ENCODE peak calls at places on chromosomes 16 and 17, in seven cellular contexts. G is IMR-90, C is HepG2, L is A549, V is PC-9, Z is neural progenitor cell, J is MM.1S. S is an unnamed sample.

GRCh38 chr16:16139061-16139460 is 84.2 kb downstream of the ABCC6 start:
- DNase-seq in G (no peak), C (no peak), L (no peak), V (no peak), Z (no peak), J (no peak), S (no peak)

GRCh38 chr17:350706-351435 is 1.7 kb downstream of the RPH3AL start:
- DNase-seq in G (no peak), C (peak), L (peak), V (peak), Z (no peak), J (no peak), S (no peak)

GRCh38 chr16:4410335-4411075 is 5.9 kb downstream of the CORO7 start:
- DNase-seq in G (peak), C (no peak), L (no peak), V (no peak), Z (no peak), J (no peak), S (no peak)

GRCh38 chr17:81978901-81979298 is 1.5 kb downstream of the ASPSCR1 start:
- DNase-seq in G (no peak), C (no peak), L (no peak), V (no peak), Z (no peak), J (no peak), S (no peak)

GRCh38 chr17:82840431-82840831 is 609 bp upstream of the ZNF750 start:
- DNase-seq in G (no peak), C (no peak), L (no peak), V (no peak), Z (peak), J (no peak), S (no peak)

GRCh38 chr17:18247613-18248001 is 10.9 kb downstream of the FLII start:
- DNase-seq in G (no peak), C (no peak), L (no peak), V (no peak), Z (no peak), J (no peak), S (no peak)

GRCh38 chr17:64275016-64275415 is 12.0 kb upstream of the TEX2 start:
- DNase-seq in G (no peak), C (no peak), L (no peak), V (no peak), Z (no peak), J (no peak), S (no peak)

GRCh38 chr16:84411768-84412167 is 43.4 kb downstream of the ATP2C2 start:
- DNase-seq in G (no peak), C (no peak), L (no peak), V (no peak), Z (no peak), J (no peak), S (no peak)

GRCh38 chr16:15775209-15775608 is 81.6 kb downstream of the MYH11 start:
- DNase-seq in G (peak), C (no peak), L (peak), V (no peak), Z (no peak), J (no peak), S (peak)

GRCh38 chr17:15955793-15956541 is 11.0 kb downstream of the ADORA2B start:
- DNase-seq in G (no peak), C (no peak), L (no peak), V (no peak), Z (peak), J (no peak), S (no peak)

GRCh38 chr16:997440-998051 is 16.0 kb downstream of the SOX8 start:
- DNase-seq in G (peak), C (no peak), L (peak), V (peak), Z (peak), J (no peak), S (no peak)

GRCh38 chr16:57994778-57995177 is 5.7 kb downstream of the ZNF319 start:
- DNase-seq in G (peak), C (peak), L (no peak), V (peak), Z (peak), J (peak), S (peak)

GRCh38 chr16:68760671-68761275 is 23.7 kb downstream of the CDH1 start:
- DNase-seq in G (peak), C (peak), L (peak), V (peak), Z (no peak), J (peak), S (peak)

GRCh38 chr17:79955961-79956735 is 79.5 kb downstream of the TBC1D16 start:
- DNase-seq in G (no peak), C (no peak), L (no peak), V (no peak), Z (no peak), J (no peak), S (no peak)

DNA sequence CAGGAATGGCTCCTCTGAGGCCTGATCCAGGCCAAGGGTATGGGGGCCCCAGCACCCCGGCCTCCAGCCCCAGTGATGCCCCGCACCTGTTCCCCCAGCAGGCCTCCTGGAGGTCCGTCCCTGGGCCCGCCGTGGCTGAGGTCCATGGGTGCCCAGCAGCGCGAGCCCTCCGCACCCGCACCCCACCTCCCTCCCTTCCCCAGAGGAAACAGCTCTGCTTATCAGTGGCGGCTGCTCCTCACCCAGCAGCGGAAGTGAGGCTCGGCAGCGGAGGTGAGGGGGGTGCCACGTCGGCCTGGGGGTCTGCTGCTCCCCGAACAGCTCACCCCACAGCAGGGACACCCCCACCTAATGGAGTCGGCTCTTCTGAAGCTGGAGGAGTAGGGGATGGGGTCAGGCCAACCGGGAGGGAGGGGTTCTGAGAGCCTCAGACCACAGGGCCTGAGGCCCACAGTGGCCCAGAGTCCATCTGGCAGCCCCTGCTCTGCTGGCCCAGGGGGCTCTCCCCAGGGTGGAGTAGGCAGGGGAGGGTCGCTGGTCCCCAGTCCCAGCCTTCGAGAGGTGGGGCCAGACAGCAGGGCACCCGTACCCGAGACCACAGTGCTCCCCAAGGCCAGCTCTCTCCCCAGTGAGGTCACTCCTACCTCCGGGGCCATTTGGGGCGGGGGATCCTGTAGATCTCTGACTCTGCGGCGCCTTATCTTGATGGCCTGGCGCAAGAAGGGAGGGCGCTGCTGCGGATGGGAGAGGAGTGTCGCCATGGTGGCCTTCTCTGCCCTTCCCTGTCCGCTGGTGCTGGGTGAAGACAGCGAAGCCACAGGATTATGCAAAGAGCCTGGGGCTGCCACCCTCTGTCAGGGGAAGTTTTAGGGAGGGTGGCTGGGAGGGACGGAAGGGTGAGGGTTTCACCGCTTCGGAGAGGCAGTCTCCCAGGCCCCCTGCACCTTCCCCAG is at the start of gene UNC13D:
- DNase-seq in G (no peak), C (peak), L (no peak), V (peak), Z (no peak), J (no peak), S (peak)
- H3K27ac ChIP-seq in G (peak), C (peak), L (peak), V (peak), Z (no peak), J (no peak), S (no peak)

GRCh38 chr17:31508310-31509094 is 117.0 kb downstream of the RAB11FIP4 start:
- DNase-seq in G (peak), C (peak), L (peak), V (no peak), Z (peak), J (peak), S (no peak)
- H3K4me2 ChIP-seq in G (peak), C (no peak), L (no peak), V (no peak), Z (no peak), J (peak), S (peak)

GRCh38 chr16:48252013-48252412 is 4.7 kb upstream of the ABCC11 start:
- DNase-seq in G (no peak), C (no peak), L (no peak), V (no peak), Z (no peak), J (no peak), S (no peak)
- H3K27ac ChIP-seq in G (no peak), C (no peak), L (no peak), V (no peak), Z (no peak), J (no peak), S (no peak)

GRCh38 chr16:2468142-2468724 is 2.9 kb upstream of the NTN3 start:
- DNase-seq in G (peak), C (no peak), L (peak), V (peak), Z (peak), J (no peak), S (no peak)

GRCh38 chr16:2467301-2468141 is 3.6 kb upstream of the NTN3 start:
- DNase-seq in G (peak), C (no peak), L (peak), V (no peak), Z (peak), J (no peak), S (peak)

GRCh38 chr16:2470234-2470601 is 879 bp upstream of the NTN3 start:
- DNase-seq in G (no peak), C (no peak), L (no peak), V (no peak), Z (no peak), J (no peak), S (no peak)

GRCh38 chr16:2469399-2470233 is 1.5 kb upstream of the NTN3 start:
- DNase-seq in G (no peak), C (no peak), L (peak), V (no peak), Z (no peak), J (no peak), S (peak)

DNA sequence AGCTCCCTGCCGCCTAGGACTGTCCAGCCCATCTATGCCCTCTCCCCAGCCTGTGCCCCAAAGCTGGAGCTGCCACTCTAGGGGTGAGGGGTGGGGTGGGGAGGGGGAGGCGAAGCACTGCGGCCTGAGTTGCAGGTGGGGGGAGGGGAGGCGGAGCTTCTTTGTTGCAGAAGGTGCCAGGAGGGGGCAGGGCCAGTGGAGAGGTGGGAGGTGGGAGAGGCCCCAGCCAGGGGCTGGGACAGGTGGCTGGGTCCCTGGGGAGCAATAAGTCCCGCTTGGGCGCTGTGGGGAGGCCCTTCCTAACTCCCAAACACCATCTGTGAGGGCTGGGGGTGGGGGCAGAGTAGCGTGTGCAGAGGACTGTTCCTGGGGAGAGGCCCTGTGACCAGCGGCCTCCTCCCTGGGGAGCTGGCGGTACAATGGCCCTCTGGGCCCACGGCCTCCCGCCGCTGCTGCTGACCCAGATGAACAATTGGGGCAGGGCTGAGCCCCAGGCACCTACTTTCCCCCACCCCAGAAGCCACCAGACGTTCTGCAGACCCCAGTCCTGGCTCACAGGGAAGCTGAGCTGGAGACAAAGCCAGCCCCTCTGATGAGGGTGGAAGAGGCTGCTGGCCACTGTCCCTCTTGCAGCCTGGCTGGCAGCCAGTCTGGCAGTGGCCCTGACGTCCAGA is 2.2 kb upstream of the NTN3 start:
- DNase-seq in G (no peak), C (no peak), L (peak), V (no peak), Z (peak), J (no peak), S (peak)
- H3K4me2 ChIP-seq in G (peak), C (peak), L (peak), V (peak), Z (peak), J (peak), S (peak)

GRCh38 chr17:27550291-27550930 is 80.6 kb upstream of the LGALS9 start:
- DNase-seq in G (no peak), C (no peak), L (no peak), V (no peak), Z (no peak), J (no peak), S (no peak)

GRCh38 chr17:27547301-27547683 is 83.7 kb upstream of the LGALS9 start:
- DNase-seq in G (no peak), C (no peak), L (no peak), V (no peak), Z (no peak), J (no peak), S (no peak)

GRCh38 chr17:27550974-27551505 is 79.9 kb upstream of the LGALS9 start:
- DNase-seq in G (no peak), C (no peak), L (no peak), V (no peak), Z (no peak), J (no peak), S (no peak)

GRCh38 chr17:27548369-27548768 is 82.6 kb upstream of the LGALS9 start:
- DNase-seq in G (no peak), C (no peak), L (no peak), V (no peak), Z (no peak), J (no peak), S (no peak)

GRCh38 chr17:27549251-27549919 is 81.6 kb upstream of the LGALS9 start:
- DNase-seq in G (no peak), C (no peak), L (no peak), V (no peak), Z (no peak), J (no peak), S (no peak)
- H3K27ac ChIP-seq in G (no peak), C (no peak), L (peak), V (no peak), Z (no peak), J (no peak), S (no peak)

GRCh38 chr16:31467858-31468257 is 4.1 kb upstream of the TGFB1I1 start:
- DNase-seq in G (no peak), C (no peak), L (no peak), V (no peak), Z (no peak), J (no peak), S (no peak)
- H3K4me2 ChIP-seq in G (no peak), C (no peak), L (no peak), V (no peak), Z (no peak), J (no peak), S (no peak)

GRCh38 chr17:10125761-10126553 is 72.4 kb downstream of the GAS7 start:
- DNase-seq in G (peak), C (no peak), L (no peak), V (no peak), Z (peak), J (no peak), S (no peak)

GRCh38 chr17:10121971-10122707 is 76.3 kb downstream of the GAS7 start:
- DNase-seq in G (peak), C (no peak), L (no peak), V (no peak), Z (no peak), J (no peak), S (no peak)

GRCh38 chr17:10120113-10120485 is 78.3 kb downstream of the GAS7 start:
- DNase-seq in G (no peak), C (no peak), L (no peak), V (no peak), Z (no peak), J (no peak), S (no peak)

GRCh38 chr17:10120749-10121148 is 77.7 kb downstream of the GAS7 start:
- DNase-seq in G (peak), C (no peak), L (no peak), V (no peak), Z (no peak), J (no peak), S (no peak)

GRCh38 chr17:10123093-10123492 is 75.3 kb downstream of the GAS7 start:
- DNase-seq in G (no peak), C (no peak), L (no peak), V (no peak), Z (no peak), J (no peak), S (no peak)
- H3K27ac ChIP-seq in G (no peak), C (no peak), L (no peak), V (no peak), Z (no peak), J (no peak), S (no peak)

GRCh38 chr17:8797621-8798175 is 1.5 kb downstream of the MFSD6L start:
- DNase-seq in G (no peak), C (no peak), L (no peak), V (no peak), Z (no peak), J (no peak), S (no peak)

GRCh38 chr17:8792646-8793045 is 6.5 kb downstream of the MFSD6L start:
- DNase-seq in G (no peak), C (no peak), L (no peak), V (no peak), Z (no peak), J (no peak), S (no peak)

GRCh38 chr17:8793649-8794048 is 5.5 kb downstream of the MFSD6L start:
- DNase-seq in G (no peak), C (no peak), L (no peak), V (no peak), Z (no peak), J (no peak), S (no peak)

GRCh38 chr17:8791910-8792270 is 7.3 kb downstream of the MFSD6L start:
- DNase-seq in G (peak), C (no peak), L (no peak), V (no peak), Z (no peak), J (no peak), S (no peak)

DNA sequence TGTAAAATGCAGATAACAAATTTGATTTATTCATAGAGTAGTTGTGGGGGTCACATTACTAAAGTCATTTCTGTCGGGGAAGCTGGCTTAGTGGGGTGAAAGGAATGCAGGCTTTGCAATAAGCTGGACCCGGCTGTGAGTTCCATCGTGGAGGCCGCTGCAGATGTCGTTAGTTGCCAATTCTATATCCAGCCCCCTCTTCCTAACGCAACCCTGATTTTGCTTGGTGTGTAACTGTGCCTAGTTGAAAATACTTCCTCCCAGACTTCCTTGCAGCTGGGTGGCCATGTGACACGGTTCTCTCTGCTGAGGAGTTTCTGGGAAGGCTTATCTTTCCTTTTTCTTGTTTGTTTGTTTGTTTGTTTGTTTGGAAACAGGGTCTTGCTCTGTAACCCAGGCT is 4.5 kb downstream of the MFSD6L start:
- DNase-seq in G (no peak), C (no peak), L (no peak), V (no peak), Z (no peak), J (no peak), S (no peak)
- H3K4me2 ChIP-seq in G (no peak), C (no peak), L (no peak), V (no peak), Z (no peak), J (no peak), S (no peak)

GRCh38 chr17:50472286-50472685 is 3.6 kb upstream of the CHAD start:
- DNase-seq in G (no peak), C (no peak), L (no peak), V (no peak), Z (no peak), J (no peak), S (no peak)

GRCh38 chr17:50470451-50470850 is 1.8 kb upstream of the CHAD start:
- DNase-seq in G (no peak), C (no peak), L (no peak), V (no peak), Z (no peak), J (no peak), S (no peak)

GRCh38 chr17:50469005-50469605 is 425 bp upstream of the CHAD start:
- DNase-seq in G (no peak), C (no peak), L (no peak), V (no peak), Z (peak), J (no peak), S (no peak)

GRCh38 chr17:50469671-50470305 is 1.1 kb upstream of the CHAD start:
- DNase-seq in G (no peak), C (no peak), L (no peak), V (no peak), Z (no peak), J (no peak), S (no peak)

DNA sequence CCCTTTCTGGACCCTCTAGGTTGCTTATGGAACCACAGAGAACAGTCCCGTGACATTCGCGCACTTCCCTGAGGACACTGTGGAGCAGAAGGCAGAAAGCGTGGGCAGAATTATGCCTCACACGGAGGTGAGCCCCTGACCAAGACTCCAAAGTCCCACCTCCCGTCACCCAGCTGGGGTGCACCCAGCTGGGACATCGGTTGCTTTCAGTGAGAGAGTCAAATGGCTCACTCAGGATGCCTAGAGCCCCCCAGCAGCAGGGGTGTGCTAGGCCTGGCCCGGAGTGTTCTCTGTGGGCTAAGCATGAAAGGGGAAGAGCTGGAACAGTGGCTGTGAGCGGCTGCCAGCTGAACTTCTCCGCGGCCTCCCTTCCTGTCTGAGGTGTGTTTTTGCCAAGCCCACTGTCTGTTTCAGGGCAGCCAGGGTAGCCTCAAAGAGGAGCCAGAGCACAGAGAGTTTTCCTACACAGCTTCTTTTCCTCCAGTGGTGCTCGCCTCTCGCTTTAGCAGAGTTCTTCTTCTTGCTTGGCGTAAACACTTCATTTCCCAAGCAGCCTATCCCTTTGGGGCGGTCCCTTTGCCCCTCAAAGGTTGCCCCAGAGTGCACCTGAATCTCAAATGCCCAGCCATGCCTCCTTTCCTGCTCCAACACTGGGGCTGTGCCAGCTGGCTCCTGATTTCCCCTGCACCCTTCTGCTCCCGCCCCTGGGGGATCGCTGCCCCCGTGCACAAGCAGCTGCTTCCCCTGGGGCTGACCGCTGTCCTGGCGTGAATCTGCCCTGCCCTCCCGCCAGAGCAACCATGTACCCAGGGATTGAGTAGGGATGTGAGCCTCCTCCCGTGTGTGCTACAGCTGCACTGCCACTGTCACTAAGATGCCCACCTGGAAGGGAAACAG is 2.6 kb upstream of the CHAD start:
- DNase-seq in G (no peak), C (no peak), L (no peak), V (no peak), Z (no peak), J (no peak), S (no peak)
- H3K27ac ChIP-seq in G (no peak), C (no peak), L (no peak), V (no peak), Z (no peak), J (no peak), S (no peak)